ENCODE peak calls at places on chromosomes 5 and 9, in seven cellular contexts. X is tibial artery, Z is upper lobe of right lung, D is endothelial cell, O is AG04449, V is A549, R is fibroblast of pulmonary artery. L is an unnamed sample.

GRCh38 chr9:78468231-78468630 is 171.3 kb downstream of the PSAT1 start:
- DNase-seq in O (no peak), X (no peak), D (no peak), Z (no peak), V (no peak), R (no peak), L (no peak)

GRCh38 chr9:114011313-114011712 is 66.8 kb downstream of the AMBP start:
- DNase-seq in V (no peak), Z (no peak), R (no peak), O (no peak), D (peak), X (peak), L (no peak)

GRCh38 chr5:541148-541887 is 17.1 kb upstream of the SLC9A3 start:
- DNase-seq in Z (peak), R (no peak), V (no peak), D (no peak), O (no peak), X (no peak), L (no peak)

GRCh38 chr9:20242767-20243166 is 379.5 kb downstream of the MLLT3 start:
- DNase-seq in D (no peak), O (no peak), R (no peak), Z (no peak), X (no peak), V (no peak), L (no peak)

GRCh38 chr5:538801-539468 is 14.7 kb upstream of the SLC9A3 start:
- DNase-seq in O (no peak), D (no peak), X (no peak), Z (peak), V (no peak), R (no peak), L (no peak)

GRCh38 chr5:39500656-39501295 is 76.0 kb upstream of the DAB2 start:
- DNase-seq in Z (no peak), X (no peak), D (no peak), V (no peak), R (no peak), O (no peak), L (no peak)

GRCh38 chr5:14696057-14696456 is 31.5 kb downstream of the OTULIN start:
- DNase-seq in D (no peak), X (no peak), R (no peak), Z (no peak), V (no peak), O (no peak), L (no peak)

GRCh38 chr5:137142371-137143243 is 356.5 kb downstream of the SPOCK1 start:
- DNase-seq in V (no peak), Z (no peak), D (no peak), R (peak), O (peak), X (peak), L (peak)

GRCh38 chr9:35859310-35859994 is 10.7 kb downstream of the OR13J1 start:
- DNase-seq in Z (no peak), R (peak), D (no peak), V (peak), X (no peak), O (no peak), L (no peak)

GRCh38 chr5:167582263-167582662 is 709.2 kb upstream of the WWC1 start:
- DNase-seq in O (no peak), V (peak), R (peak), Z (no peak), D (no peak), X (no peak), L (no peak)

GRCh38 chr9:135347461-135347860 is 132.1 kb upstream of the PPP1R26 start:
- DNase-seq in D (no peak), R (no peak), V (no peak), O (no peak), Z (no peak), X (no peak), L (no peak)

GRCh38 chr5:60297658-60298057 is 402.3 kb downstream of the DEPDC1B start:
- DNase-seq in V (no peak), D (no peak), R (no peak), O (no peak), X (no peak), Z (no peak), L (no peak)

GRCh38 chr9:18256574-18256973 is 217.4 kb upstream of the ADAMTSL1 start:
- DNase-seq in X (no peak), V (no peak), O (no peak), D (no peak), R (peak), Z (no peak), L (no peak)

GRCh38 chr5:42090162-42090561 is 165.1 kb downstream of the FBXO4 start:
- DNase-seq in V (no peak), Z (no peak), O (no peak), X (no peak), D (no peak), R (no peak), L (no peak)

GRCh38 chr5:154813736-154814135 is 36.7 kb downstream of the FAXDC2 start:
- DNase-seq in O (no peak), R (no peak), X (no peak), D (no peak), V (no peak), Z (no peak), L (no peak)

GRCh38 chr5:76765249-76765648 is 49.3 kb downstream of the F2R start:
- DNase-seq in R (peak), V (no peak), O (peak), Z (no peak), X (no peak), D (no peak), L (no peak)

GRCh38 chr9:100445161-100445902 is 18.4 kb downstream of the MSANTD3 start:
- DNase-seq in O (no peak), R (no peak), D (no peak), X (no peak), Z (no peak), V (no peak), L (no peak)
- TF ChIP-seq CTCF in O (no peak), R (no peak), D (no peak), X (no peak), Z (no peak), V (peak), L (no peak)

DNA sequence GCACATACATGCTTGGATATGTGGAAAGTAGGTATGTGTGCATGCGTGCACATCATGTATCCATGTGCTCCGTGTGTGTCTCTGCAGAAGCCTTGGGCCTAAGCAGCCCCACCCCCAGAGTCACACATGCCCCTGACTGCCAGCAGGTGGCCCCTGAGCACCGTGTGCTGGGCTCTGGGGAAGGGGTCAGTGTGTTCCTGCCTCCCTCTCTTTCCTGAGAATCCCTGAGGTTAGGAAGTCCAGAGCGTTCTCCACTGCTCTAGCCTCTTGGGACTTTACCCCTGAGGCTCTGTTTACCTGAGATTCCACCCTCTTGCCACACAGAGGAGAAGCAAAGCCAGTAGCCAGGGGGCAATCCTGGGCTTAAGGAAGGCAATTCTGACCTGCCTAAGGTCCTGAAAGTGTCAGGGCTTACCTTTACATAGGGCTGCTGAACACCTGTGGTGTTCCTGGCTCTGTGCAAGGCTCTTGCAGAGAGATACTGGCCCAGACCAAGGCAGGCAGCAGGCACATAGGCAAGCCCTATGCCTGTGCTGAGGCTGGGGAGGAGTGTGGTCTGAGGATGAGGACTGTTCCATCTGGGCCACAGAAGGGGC is 207.3 kb downstream of the TMEM38B start:
- DNase-seq in O (no peak), Z (no peak), X (no peak), R (peak), V (peak), D (peak), L (no peak)
- TF ChIP-seq CTCF in O (peak), Z (peak), X (no peak), R (peak), V (peak), D (peak), L (no peak)

GRCh38 chr5:107389130-107389553 is 281.6 kb downstream of the EFNA5 start:
- DNase-seq in D (no peak), R (peak), Z (no peak), V (no peak), O (no peak), X (no peak), L (no peak)
- TF ChIP-seq CTCF in D (no peak), R (peak), Z (peak), V (peak), O (no peak), X (no peak), L (peak)

GRCh38 chr5:135835766-135836165 is 1.3 kb downstream of the SLC25A48 start:
- DNase-seq in D (no peak), Z (no peak), V (no peak), X (no peak), R (no peak), O (no peak), L (no peak)

GRCh38 chr5:135832263-135832555 is 2.3 kb upstream of the SLC25A48 start:
- DNase-seq in O (no peak), D (no peak), X (no peak), V (no peak), Z (no peak), R (no peak), L (no peak)

GRCh38 chr5:135832941-135833340 is 1.5 kb upstream of the SLC25A48 start:
- DNase-seq in X (no peak), Z (no peak), R (no peak), V (no peak), D (no peak), O (no peak), L (no peak)

GRCh38 chr5:135833521-135833920 is 942 bp upstream of the SLC25A48 start:
- DNase-seq in R (no peak), X (no peak), V (no peak), O (no peak), Z (no peak), D (no peak), L (no peak)

DNA sequence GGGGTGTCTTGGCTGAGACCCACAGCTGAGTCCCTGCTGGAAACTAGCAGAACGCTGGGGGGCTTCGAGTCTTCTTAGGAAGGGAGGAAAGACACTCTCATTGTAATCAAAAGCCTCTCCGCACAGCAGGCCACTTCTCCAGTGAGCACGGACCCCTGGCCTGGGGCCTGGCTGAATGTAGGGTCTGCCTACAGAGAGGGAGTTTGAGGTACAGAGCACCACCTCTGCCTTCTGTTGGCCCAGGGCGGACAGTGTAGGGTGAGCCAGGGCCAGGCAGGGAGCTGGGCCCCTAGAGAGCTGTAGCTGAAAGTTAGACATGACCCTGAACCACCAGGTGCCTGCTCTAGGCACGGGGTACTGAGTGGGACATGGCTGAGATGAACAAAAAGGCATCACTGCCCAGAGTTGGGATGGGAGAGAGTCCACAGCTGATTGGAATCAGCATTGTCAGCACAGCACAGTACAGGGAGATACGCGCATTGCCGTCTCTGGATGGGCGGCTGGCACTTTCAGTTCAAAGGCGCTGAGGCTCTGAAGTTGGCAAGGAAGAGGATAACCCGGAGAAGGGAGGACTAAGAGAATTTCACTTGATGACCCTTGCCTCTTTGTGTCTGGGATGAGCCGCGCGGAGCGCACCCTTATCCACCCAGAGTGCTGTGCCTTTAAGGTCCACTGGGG is 363 bp upstream of the SLC25A48 start:
- DNase-seq in O (no peak), R (peak), V (no peak), Z (no peak), D (no peak), X (no peak), L (no peak)
- TF ChIP-seq CTCF in O (peak), R (peak), V (no peak), Z (no peak), D (no peak), X (peak), L (no peak)

GRCh38 chr9:127966416-127967150 is 14.2 kb downstream of the EEIG1 start:
- DNase-seq in O (no peak), R (no peak), D (no peak), Z (no peak), V (no peak), X (no peak), L (no peak)

GRCh38 chr9:127968717-127969383 is 11.9 kb downstream of the EEIG1 start:
- DNase-seq in R (peak), Z (no peak), O (peak), X (peak), V (peak), D (no peak), L (peak)

GRCh38 chr9:127965953-127966352 is 14.8 kb downstream of the EEIG1 start:
- DNase-seq in V (no peak), R (no peak), O (no peak), D (no peak), Z (no peak), X (no peak), L (no peak)

GRCh38 chr9:127967151-127967809 is 13.5 kb downstream of the EEIG1 start:
- DNase-seq in V (no peak), D (no peak), O (no peak), R (no peak), Z (no peak), X (no peak), L (no peak)

GRCh38 chr9:127968046-127968445 is 12.7 kb downstream of the EEIG1 start:
- DNase-seq in D (no peak), O (no peak), X (no peak), R (no peak), V (peak), Z (no peak), L (no peak)
- TF ChIP-seq CTCF in D (no peak), O (no peak), X (no peak), R (no peak), V (no peak), Z (no peak), L (no peak)

GRCh38 chr5:135831439-135832262 is 2.8 kb upstream of the SLC25A48 start:
- DNase-seq in R (no peak), X (no peak), V (no peak), D (no peak), Z (no peak), O (no peak), L (no peak)

GRCh38 chr5:135829179-135829578 is 5.3 kb upstream of the SLC25A48 start:
- DNase-seq in O (no peak), R (no peak), Z (no peak), V (no peak), D (no peak), X (no peak), L (no peak)

GRCh38 chr5:135830384-135831275 is 3.8 kb upstream of the SLC25A48 start:
- DNase-seq in Z (no peak), D (no peak), X (no peak), R (no peak), O (no peak), V (no peak), L (no peak)

GRCh38 chr5:135829681-135830383 is 4.6 kb upstream of the SLC25A48 start:
- DNase-seq in D (peak), R (peak), Z (peak), V (peak), O (no peak), X (no peak), L (no peak)

DNA sequence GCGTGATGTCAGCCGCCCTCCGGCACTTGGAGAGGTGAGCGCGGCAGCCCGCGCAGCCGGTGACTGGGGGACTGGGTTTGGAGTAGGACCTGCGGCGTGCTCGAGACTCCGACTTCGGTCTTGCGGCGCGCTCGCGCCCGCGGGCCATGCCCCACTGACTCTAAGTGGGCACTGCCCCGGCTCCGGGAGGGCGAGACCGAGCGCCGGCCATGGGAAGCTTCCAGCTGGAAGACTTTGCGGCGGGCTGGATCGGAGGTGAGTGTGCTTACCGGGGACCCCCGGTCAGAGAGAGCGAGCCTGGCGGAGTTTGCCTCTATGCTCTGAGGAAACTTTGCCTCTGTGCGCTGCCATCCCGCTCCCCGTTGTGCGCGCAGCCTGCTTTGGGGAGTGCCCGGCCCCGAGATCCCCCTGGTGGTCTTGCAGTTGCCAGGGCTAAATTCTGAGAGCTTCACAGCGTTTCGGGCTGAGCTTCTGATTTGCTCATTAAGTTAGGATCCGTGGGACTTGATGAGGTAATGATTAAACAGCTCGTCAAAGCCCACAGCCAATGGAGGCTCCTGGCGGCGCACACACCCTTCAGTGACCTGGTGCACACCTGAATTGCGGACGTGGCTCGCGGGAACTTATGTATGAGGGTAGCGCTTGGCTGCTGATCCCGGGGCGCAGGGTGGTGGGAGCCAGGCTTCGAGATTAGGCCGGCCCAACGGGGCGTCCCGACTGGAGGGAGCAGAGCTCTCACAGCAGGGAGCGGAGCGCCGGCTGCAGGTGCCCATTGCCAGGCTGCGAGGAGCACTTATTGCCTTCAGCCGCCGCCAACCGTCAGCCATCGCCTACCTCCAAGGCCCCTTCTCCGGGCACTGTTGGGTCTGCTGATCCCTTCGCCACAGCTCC is at the start of gene SLC25A48:
- DNase-seq in R (no peak), D (peak), V (peak), X (no peak), O (no peak), Z (peak), L (no peak)
- TF ChIP-seq CTCF in R (no peak), D (peak), V (peak), X (no peak), O (no peak), Z (peak), L (peak)

GRCh38 chr5:23468658-23469057 is 38.8 kb upstream of the PRDM9 start:
- DNase-seq in V (no peak), O (no peak), Z (no peak), R (no peak), D (no peak), X (no peak), L (no peak)
- TF ChIP-seq CTCF in V (no peak), O (no peak), Z (no peak), R (no peak), D (no peak), X (no peak), L (no peak)

DNA sequence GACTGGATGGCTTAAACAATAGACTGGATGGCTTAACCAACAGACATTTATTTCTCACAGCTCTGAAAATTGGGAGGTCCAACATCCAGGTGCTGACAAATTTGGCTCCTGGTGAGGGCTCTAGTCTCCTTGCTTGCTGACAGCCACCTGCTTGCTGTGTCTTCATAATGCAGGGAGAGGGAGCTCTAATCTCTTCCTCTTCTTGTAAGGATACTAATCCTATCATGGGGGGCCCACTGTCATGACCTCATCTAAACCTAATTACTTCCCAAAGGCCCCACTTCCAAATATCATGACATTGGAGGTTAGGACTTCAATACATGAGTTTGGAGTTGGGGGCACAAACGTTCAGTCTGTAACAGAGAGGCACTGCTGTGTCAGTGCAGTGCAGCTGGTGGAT is 26.4 kb downstream of the FOXD1 start:
- DNase-seq in X (no peak), V (no peak), O (no peak), Z (no peak), R (no peak), D (no peak), L (no peak)
- TF ChIP-seq CTCF in X (no peak), V (peak), O (no peak), Z (no peak), R (no peak), D (no peak), L (no peak)

GRCh38 chr9:90773593-90773992 is 28.0 kb upstream of the SYK start:
- DNase-seq in V (no peak), Z (no peak), O (no peak), R (no peak), X (no peak), D (no peak), L (no peak)
- TF ChIP-seq CTCF in V (peak), Z (peak), O (no peak), R (no peak), X (no peak), D (peak), L (no peak)

GRCh38 chr9:127360829-127361228 is 36.1 kb upstream of the SLC2A8 start:
- DNase-seq in Z (no peak), D (no peak), R (peak), O (no peak), X (no peak), V (peak), L (no peak)
- TF ChIP-seq CTCF in Z (no peak), D (no peak), R (peak), O (peak), X (no peak), V (peak), L (peak)